ENCODE peak calls at places on chromosomes 16 and 17, in nine cellular contexts. P is body of pancreas, D is H7, B is fibroblast of the conjunctiva, A is erythroblast, L is BE2C, Q is AG10803, N is NCI-H1105, Y is AG04450. T is an unnamed sample.

GRCh38 chr16:78292726-78293380 is 193.4 kb downstream of the WWOX start:
- DNase-seq in Y (no peak), D (no peak), N (no peak), A (no peak), Q (no peak), B (no peak), L (no peak), P (peak; percentile 38), T (no peak)

GRCh38 chr16:50023626-50024025 is 1.4 kb upstream of the CNEP1R1 start:
- DNase-seq in P (no peak), B (no peak), D (no peak), Q (no peak), A (no peak), N (no peak), Y (no peak), L (no peak), T (no peak)

GRCh38 chr16:3086596-3087242 is 12.4 kb downstream of the ZSCAN10 start:
- DNase-seq in N (no peak), L (no peak), B (no peak), P (no peak), Q (no peak), Y (no peak), A (no peak), D (peak; percentile 59), T (no peak)

GRCh38 chr17:47708312-47708863 is 14.4 kb downstream of the TBKBP1 start:
- DNase-seq in N (no peak), A (no peak), P (no peak), B (no peak), L (no peak), Y (no peak), D (no peak), Q (no peak), T (no peak)

GRCh38 chr17:80511222-80512180 is 33.1 kb upstream of the RPTOR start:
- DNase-seq in B (no peak), A (no peak), N (no peak), Y (no peak), L (no peak), D (peak; percentile 96), Q (no peak), P (no peak), T (peak; percentile 57)

GRCh38 chr17:73929860-73930430 is 273.5 kb upstream of the RPL38 start:
- DNase-seq in Y (no peak), N (no peak), B (no peak), Q (no peak), A (no peak), D (no peak), L (no peak), P (no peak), T (no peak)

GRCh38 chr16:85554791-85555548 is 58.2 kb upstream of the GSE1 start:
- DNase-seq in Y (no peak), N (peak; percentile 61), P (peak; percentile 72), B (peak; percentile 34), L (peak; percentile 63), D (peak; percentile 94), A (peak; percentile 91), Q (peak; percentile 62), T (peak; percentile 99)

GRCh38 chr17:64045176-64045575 is 24.7 kb upstream of the ICAM2 start:
- DNase-seq in B (no peak), L (no peak), Y (no peak), D (no peak), N (no peak), Q (no peak), A (no peak), P (no peak), T (no peak)

GRCh38 chr16:29825145-29826044 is 5.1 kb downstream of the MVP start:
- DNase-seq in N (no peak), Y (peak; percentile 80), L (no peak), B (peak; percentile 67), D (no peak), P (peak; percentile 40), Q (peak; percentile 83), A (no peak), T (peak; percentile 94)

GRCh38 chr16:70750893-70751467 is 50.0 kb downstream of the VAC14 start:
- DNase-seq in N (no peak), Q (peak; percentile 91), B (peak; percentile 88), A (no peak), D (no peak), Y (peak; percentile 96), P (peak; percentile 58), L (no peak), T (peak; percentile 98)

GRCh38 chr17:57943140-57943539 is 12.1 kb downstream of the CUEDC1 start:
- DNase-seq in P (no peak), N (no peak), A (no peak), L (no peak), Q (peak; percentile 79), D (no peak), B (no peak), Y (no peak), T (peak; percentile 91)

GRCh38 chr16:75703341-75703740 is 2.1 kb upstream of the DUXB start:
- DNase-seq in D (no peak), Q (peak; percentile 13), B (no peak), N (no peak), L (no peak), A (no peak), P (no peak), Y (no peak), T (no peak)

GRCh38 chr16:155031-155398 is 2.6 kb downstream of the HBZ start:
- DNase-seq in Y (no peak), A (peak; percentile 41), N (no peak), D (peak; percentile 48), Q (no peak), B (no peak), P (no peak), L (no peak), T (no peak)

GRCh38 chr17:7632492-7632894 is 2.6 kb downstream of the SHBG start:
- DNase-seq in Q (peak; percentile 61), A (peak; percentile 80), D (peak; percentile 89), N (no peak), B (peak; percentile 30), Y (no peak), P (peak; percentile 34), L (peak; percentile 18), T (peak; percentile 97)

GRCh38 chr17:56521439-56522141 is 71.9 kb upstream of the NOG start:
- DNase-seq in B (no peak), Y (no peak), A (no peak), P (no peak), N (no peak), L (peak; percentile 8), Q (no peak), D (peak; percentile 40), T (no peak)

GRCh38 chr16:311725-312124 is 28.8 kb downstream of the PDIA2 start:
- DNase-seq in P (no peak), N (no peak), Q (no peak), D (no peak), L (no peak), Y (no peak), B (no peak), A (no peak), T (peak; percentile 29)

T was measured in osteoblast.